ENCODE peak calls at places on chromosomes 7 and 10, in five cellular contexts. One of them, this sample, is unnamed.

GRCh38 chr7:149690688-149691446 is 82.5 kb downstream of the ZNF467 start:
- DNase-seq in psoas muscle: peak; percentile 21
- DNase-seq in testis: peak; percentile 54
- DNase-seq in CD8-positive, alpha-beta T cell: no peak
- DNase-seq in brain microvascular endothelial cell: peak; percentile 85
- DNase-seq in this sample: peak; percentile 73

GRCh38 chr7:122653685-122654084 is 45.2 kb downstream of the RNF133 start:
- DNase-seq in psoas muscle: no peak
- DNase-seq in testis: no peak
- DNase-seq in CD8-positive, alpha-beta T cell: no peak
- DNase-seq in brain microvascular endothelial cell: no peak
- DNase-seq in this sample: no peak

GRCh38 chr10:79223346-79224048 is 123.8 kb upstream of the PPIF start:
- DNase-seq in psoas muscle: peak; percentile 55
- DNase-seq in testis: peak; percentile 67
- DNase-seq in CD8-positive, alpha-beta T cell: no peak
- DNase-seq in brain microvascular endothelial cell: peak; percentile 59
- DNase-seq in this sample: peak; percentile 78

GRCh38 chr7:16562456-16563220 is 36.0 kb downstream of the LRRC72 start:
- DNase-seq in psoas muscle: no peak
- DNase-seq in testis: no peak
- DNase-seq in CD8-positive, alpha-beta T cell: no peak
- DNase-seq in brain microvascular endothelial cell: no peak
- DNase-seq in this sample: no peak

GRCh38 chr7:150332852-150333635 is 8.4 kb downstream of the RARRES2 start:
- DNase-seq in psoas muscle: no peak
- DNase-seq in testis: no peak
- DNase-seq in CD8-positive, alpha-beta T cell: no peak
- DNase-seq in brain microvascular endothelial cell: no peak
- DNase-seq in this sample: peak; percentile 45

GRCh38 chr7:116528008-116528789 is 3.4 kb downstream of the CAV1 start:
- DNase-seq in psoas muscle: peak; percentile 67
- DNase-seq in testis: peak; percentile 43
- DNase-seq in CD8-positive, alpha-beta T cell: no peak
- DNase-seq in brain microvascular endothelial cell: peak; percentile 95
- DNase-seq in this sample: no peak

GRCh38 chr7:3380034-3380433 is 79.0 kb downstream of the SDK1 start:
- DNase-seq in psoas muscle: no peak
- DNase-seq in testis: no peak
- DNase-seq in CD8-positive, alpha-beta T cell: no peak
- DNase-seq in brain microvascular endothelial cell: no peak
- DNase-seq in this sample: no peak

GRCh38 chr7:43593010-43593409 is 10.1 kb downstream of the STK17A start:
- DNase-seq in psoas muscle: no peak
- DNase-seq in testis: no peak
- DNase-seq in CD8-positive, alpha-beta T cell: no peak
- DNase-seq in brain microvascular endothelial cell: no peak
- DNase-seq in this sample: no peak

GRCh38 chr10:74289956-74290355 is 138.9 kb downstream of the ADK start:
- DNase-seq in psoas muscle: no peak
- DNase-seq in testis: no peak
- DNase-seq in CD8-positive, alpha-beta T cell: no peak
- DNase-seq in brain microvascular endothelial cell: no peak
- DNase-seq in this sample: no peak

GRCh38 chr7:92404170-92404614 is 43.1 kb upstream of the GATAD1 start:
- DNase-seq in psoas muscle: no peak
- DNase-seq in testis: no peak
- DNase-seq in CD8-positive, alpha-beta T cell: peak; percentile 13
- DNase-seq in brain microvascular endothelial cell: no peak
- DNase-seq in this sample: peak; percentile 13

GRCh38 chr7:23335141-23335540 is 36.0 kb downstream of the MALSU1 start:
- DNase-seq in psoas muscle: no peak
- DNase-seq in testis: no peak
- DNase-seq in CD8-positive, alpha-beta T cell: no peak
- DNase-seq in brain microvascular endothelial cell: no peak
- DNase-seq in this sample: no peak

GRCh38 chr7:129144834-129145668 is 544 bp downstream of the TSPAN33 start:
- DNase-seq in psoas muscle: no peak
- DNase-seq in testis: no peak
- DNase-seq in CD8-positive, alpha-beta T cell: no peak
- DNase-seq in brain microvascular endothelial cell: no peak
- DNase-seq in this sample: peak; percentile 71

GRCh38 chr10:103443475-103444185 is 8.5 kb downstream of the CALHM2 start:
- DNase-seq in psoas muscle: no peak
- DNase-seq in testis: no peak
- DNase-seq in CD8-positive, alpha-beta T cell: no peak
- DNase-seq in brain microvascular endothelial cell: no peak
- DNase-seq in this sample: peak; percentile 20

GRCh38 chr10:76297787-76298281 is 866.4 kb downstream of the LRMDA start:
- DNase-seq in psoas muscle: no peak
- DNase-seq in testis: no peak
- DNase-seq in CD8-positive, alpha-beta T cell: no peak
- DNase-seq in brain microvascular endothelial cell: no peak
- DNase-seq in this sample: no peak

GRCh38 chr7:19213746-19214145 is 68.5 kb upstream of the FERD3L start:
- DNase-seq in psoas muscle: no peak
- DNase-seq in testis: no peak
- DNase-seq in CD8-positive, alpha-beta T cell: no peak
- DNase-seq in brain microvascular endothelial cell: no peak
- DNase-seq in this sample: no peak

GRCh38 chr7:464712-465461 is 54.8 kb downstream of the PDGFA start:
- DNase-seq in psoas muscle: no peak
- DNase-seq in testis: peak; percentile 75
- DNase-seq in CD8-positive, alpha-beta T cell: no peak
- DNase-seq in brain microvascular endothelial cell: no peak
- DNase-seq in this sample: peak; percentile 59

GRCh38 chr10:11824376-11824775 is 1.2 kb downstream of the PROSER2 start:
- DNase-seq in psoas muscle: no peak
- DNase-seq in testis: no peak
- DNase-seq in CD8-positive, alpha-beta T cell: no peak
- DNase-seq in brain microvascular endothelial cell: no peak
- DNase-seq in this sample: no peak

GRCh38 chr10:110615057-110615630 is 29.0 kb upstream of the RBM20 start:
- DNase-seq in psoas muscle: no peak
- DNase-seq in testis: no peak
- DNase-seq in CD8-positive, alpha-beta T cell: no peak
- DNase-seq in brain microvascular endothelial cell: no peak
- DNase-seq in this sample: no peak

GRCh38 chr7:121960678-121961461 is 87.9 kb downstream of the PTPRZ1 start:
- DNase-seq in psoas muscle: no peak
- DNase-seq in testis: no peak
- DNase-seq in CD8-positive, alpha-beta T cell: no peak
- DNase-seq in brain microvascular endothelial cell: peak; percentile 94
- DNase-seq in this sample: no peak

GRCh38 chr7:114789161-114789560 is 132.7 kb upstream of the MDFIC start:
- DNase-seq in psoas muscle: no peak
- DNase-seq in testis: no peak
- DNase-seq in CD8-positive, alpha-beta T cell: no peak
- DNase-seq in brain microvascular endothelial cell: peak; percentile 40
- DNase-seq in this sample: no peak

GRCh38 chr7:1124816-1125602 is 35.0 kb downstream of the ZFAND2A start:
- DNase-seq in psoas muscle: no peak
- DNase-seq in testis: no peak
- DNase-seq in CD8-positive, alpha-beta T cell: no peak
- DNase-seq in brain microvascular endothelial cell: no peak
- DNase-seq in this sample: no peak

GRCh38 chr7:44647981-44648714 is 41.7 kb downstream of the OGDH start:
- DNase-seq in psoas muscle: no peak
- DNase-seq in testis: no peak
- DNase-seq in CD8-positive, alpha-beta T cell: no peak
- DNase-seq in brain microvascular endothelial cell: no peak
- DNase-seq in this sample: no peak

GRCh38 chr10:24448351-24449009 is 239.5 kb downstream of the KIAA1217 start:
- DNase-seq in psoas muscle: no peak
- DNase-seq in testis: no peak
- DNase-seq in CD8-positive, alpha-beta T cell: no peak
- DNase-seq in brain microvascular endothelial cell: no peak
- DNase-seq in this sample: no peak

GRCh38 chr7:38027884-38028455 is 107.5 kb downstream of the EPDR1 start:
- DNase-seq in psoas muscle: no peak
- DNase-seq in testis: no peak
- DNase-seq in CD8-positive, alpha-beta T cell: no peak
- DNase-seq in brain microvascular endothelial cell: peak; percentile 19
- DNase-seq in this sample: no peak

GRCh38 chr10:27716521-27716920 is 29.1 kb downstream of the MKX start:
- DNase-seq in psoas muscle: no peak
- DNase-seq in testis: no peak
- DNase-seq in CD8-positive, alpha-beta T cell: no peak
- DNase-seq in brain microvascular endothelial cell: no peak
- DNase-seq in this sample: no peak

GRCh38 chr7:49001610-49002033 is 77.3 kb downstream of the CDC14C start:
- DNase-seq in psoas muscle: no peak
- DNase-seq in testis: peak; percentile 56
- DNase-seq in CD8-positive, alpha-beta T cell: no peak
- DNase-seq in brain microvascular endothelial cell: no peak
- DNase-seq in this sample: peak; percentile 52

GRCh38 chr10:30182191-30183075 is 123.0 kb upstream of the JCAD start:
- DNase-seq in psoas muscle: peak; percentile 33
- DNase-seq in testis: no peak
- DNase-seq in CD8-positive, alpha-beta T cell: no peak
- DNase-seq in brain microvascular endothelial cell: peak; percentile 88
- DNase-seq in this sample: no peak

GRCh38 chr10:32189400-32190084 is 133.3 kb upstream of the KIF5B start:
- DNase-seq in psoas muscle: no peak
- DNase-seq in testis: no peak
- DNase-seq in CD8-positive, alpha-beta T cell: no peak
- DNase-seq in brain microvascular endothelial cell: no peak
- DNase-seq in this sample: no peak

GRCh38 chr7:155435110-155435509 is 22.8 kb upstream of the EN2 start:
- DNase-seq in psoas muscle: no peak
- DNase-seq in testis: no peak
- DNase-seq in CD8-positive, alpha-beta T cell: no peak
- DNase-seq in brain microvascular endothelial cell: no peak
- DNase-seq in this sample: no peak

GRCh38 chr10:26555719-26556368 is 117.7 kb downstream of the APBB1IP start:
- DNase-seq in psoas muscle: peak; percentile 55
- DNase-seq in testis: peak; percentile 36
- DNase-seq in CD8-positive, alpha-beta T cell: no peak
- DNase-seq in brain microvascular endothelial cell: no peak
- DNase-seq in this sample: no peak

GRCh38 chr7:132300599-132300998 is 275.7 kb downstream of the PLXNA4 start:
- DNase-seq in psoas muscle: no peak
- DNase-seq in testis: no peak
- DNase-seq in CD8-positive, alpha-beta T cell: no peak
- DNase-seq in brain microvascular endothelial cell: no peak
- DNase-seq in this sample: no peak

GRCh38 chr7:147707926-147708325 is 882.6 kb upstream of the C7orf33 start:
- DNase-seq in psoas muscle: no peak
- DNase-seq in testis: no peak
- DNase-seq in CD8-positive, alpha-beta T cell: no peak
- DNase-seq in brain microvascular endothelial cell: no peak
- DNase-seq in this sample: no peak

GRCh38 chr7:151181011-151181431 is 6.0 kb downstream of the ASB10 start:
- DNase-seq in psoas muscle: no peak
- DNase-seq in testis: no peak
- DNase-seq in CD8-positive, alpha-beta T cell: no peak
- DNase-seq in brain microvascular endothelial cell: no peak
- DNase-seq in this sample: peak; percentile 38

GRCh38 chr10:129046074-129046681 is 420.9 kb upstream of the MGMT start:
- DNase-seq in psoas muscle: no peak
- DNase-seq in testis: no peak
- DNase-seq in CD8-positive, alpha-beta T cell: no peak
- DNase-seq in brain microvascular endothelial cell: no peak
- DNase-seq in this sample: no peak

GRCh38 chr7:56083150-56083785 is 9.5 kb downstream of the PHKG1 start:
- DNase-seq in psoas muscle: peak; percentile 71
- DNase-seq in testis: peak; percentile 83
- DNase-seq in CD8-positive, alpha-beta T cell: no peak
- DNase-seq in brain microvascular endothelial cell: no peak
- DNase-seq in this sample: no peak

DNA sequence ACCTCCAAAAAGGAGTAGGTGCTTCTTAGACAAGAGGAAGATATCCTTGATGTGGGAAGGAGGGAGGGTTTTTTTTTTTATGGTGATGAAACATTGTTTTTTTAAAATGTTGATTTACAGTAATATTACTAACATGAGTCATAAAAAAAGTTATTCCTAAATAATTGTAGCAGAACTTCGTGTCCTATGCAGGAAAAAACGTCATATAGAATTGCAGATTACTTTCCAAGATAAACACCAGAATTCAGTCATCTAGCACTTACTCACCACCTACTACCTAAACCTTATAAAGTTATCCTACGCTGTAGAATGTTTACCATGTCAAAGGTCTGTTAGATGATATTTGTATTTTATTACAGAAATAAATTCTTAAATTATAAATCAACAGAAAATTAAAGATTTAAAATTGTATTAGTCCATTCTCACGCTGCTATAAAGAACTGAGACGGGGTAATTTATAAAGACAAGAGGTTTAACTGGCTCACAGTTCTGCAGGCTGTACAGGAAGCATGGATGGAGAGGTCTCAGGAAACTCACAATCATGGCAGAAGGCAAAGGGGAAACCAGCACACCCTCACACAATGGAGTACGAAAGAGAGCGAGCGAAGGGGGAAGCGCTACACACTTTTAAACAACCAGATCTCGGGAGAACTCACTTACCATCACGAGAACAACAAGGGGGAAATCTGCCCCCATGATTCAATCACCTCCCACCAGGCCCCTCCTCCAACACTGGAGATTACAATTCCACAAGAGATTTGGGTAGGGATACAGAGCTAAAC is 105.2 kb upstream of the NEBL start:
- DNase-seq in psoas muscle: no peak
- DNase-seq in testis: no peak
- DNase-seq in CD8-positive, alpha-beta T cell: no peak
- DNase-seq in brain microvascular endothelial cell: peak; percentile 43
- DNase-seq in this sample: no peak
- H3K4me3 ChIP-seq in psoas muscle: no peak overlapping the region
- H3K4me3 ChIP-seq in testis: no peak overlapping the region
- H3K4me3 ChIP-seq in CD8-positive, alpha-beta T cell: no peak overlapping the region
- H3K4me3 ChIP-seq in brain microvascular endothelial cell: no peak overlapping the region
- H3K4me3 ChIP-seq in this sample: no peak overlapping the region

DNA sequence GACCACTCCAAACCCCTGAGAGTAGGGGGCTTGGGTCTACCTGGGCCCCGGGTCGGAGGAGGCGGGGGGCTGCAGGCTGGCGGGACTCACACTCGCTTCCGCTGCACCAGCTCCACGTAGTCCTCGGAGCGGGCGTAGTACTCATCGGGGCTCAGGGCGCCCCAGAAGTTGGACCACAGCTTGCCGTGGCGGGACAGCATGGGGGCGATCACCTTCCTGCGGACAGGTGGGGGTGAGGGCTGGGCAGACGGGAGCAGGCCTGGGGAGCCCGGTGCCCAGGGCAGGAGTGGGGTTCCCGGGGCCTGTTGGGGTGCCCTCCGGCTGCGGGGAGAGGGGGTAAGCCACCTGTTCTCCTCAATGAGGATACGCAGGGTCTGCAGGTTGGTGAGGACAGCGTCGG is 5.9 kb downstream of the PLOD3 start:
- DNase-seq in psoas muscle: no peak
- DNase-seq in testis: no peak
- DNase-seq in CD8-positive, alpha-beta T cell: no peak
- DNase-seq in brain microvascular endothelial cell: no peak
- DNase-seq in this sample: no peak
- H3K36me3 ChIP-seq in psoas muscle: peaks cover 85% of the 10 kb centered on the region
- H3K36me3 ChIP-seq in testis: no peaks in the 10 kb centered on the region
- H3K36me3 ChIP-seq in CD8-positive, alpha-beta T cell: no peaks in the 10 kb centered on the region
- H3K36me3 ChIP-seq in brain microvascular endothelial cell: peaks cover 61% of the 10 kb centered on the region
- H3K36me3 ChIP-seq in this sample: peaks cover 2% of the 10 kb centered on the region

GRCh38 chr7:36961097-36961496 is 236.8 kb upstream of the AOAH start:
- DNase-seq in psoas muscle: no peak
- DNase-seq in testis: peak; percentile 56
- DNase-seq in CD8-positive, alpha-beta T cell: no peak
- DNase-seq in brain microvascular endothelial cell: no peak
- DNase-seq in this sample: no peak
- H3K27me3 ChIP-seq in psoas muscle: no peaks in the 10 kb centered on the region
- H3K27me3 ChIP-seq in testis: no peaks in the 10 kb centered on the region
- H3K27me3 ChIP-seq in CD8-positive, alpha-beta T cell: no peaks in the 10 kb centered on the region
- H3K27me3 ChIP-seq in brain microvascular endothelial cell: no peaks in the 10 kb centered on the region
- H3K27me3 ChIP-seq in this sample: no peaks in the 10 kb centered on the region

GRCh38 chr10:13717571-13717935 is 130.8 kb downstream of the PRPF18 start:
- DNase-seq in psoas muscle: no peak
- DNase-seq in testis: no peak
- DNase-seq in CD8-positive, alpha-beta T cell: no peak
- DNase-seq in brain microvascular endothelial cell: no peak
- DNase-seq in this sample: no peak
- H3K4me3 ChIP-seq in psoas muscle: peak overlapping the region; percentile 48
- H3K4me3 ChIP-seq in testis: no peak overlapping the region
- H3K4me3 ChIP-seq in CD8-positive, alpha-beta T cell: peak overlapping the region; percentile 27
- H3K4me3 ChIP-seq in brain microvascular endothelial cell: no peak overlapping the region
- H3K4me3 ChIP-seq in this sample: no peak overlapping the region

This sample was measured in H7.